ENCODE peak calls at places on chromosomes 6 and 20, in eight cellular contexts. T, R, L, S, E, K, W and M are unnamed samples.

GRCh38 chr20:59320850-59321631 is 20.6 kb downstream of the EDN3 start:
- DNase-seq in K (no peak), W (no peak), T (no peak), L (no peak), R (no peak), S (no peak), E (no peak), M (no peak)

GRCh38 chr6:145814035-145814500 is 527 bp downstream of the FBXO30 start:
- DNase-seq in E (no peak), R (peak; percentile 71), T (no peak), S (no peak), K (peak; percentile 64), L (peak; percentile 36), W (no peak), M (peak; percentile 84)

GRCh38 chr6:11110921-11111768 is at the start of gene ERVFRD-1:
- DNase-seq in E (no peak), S (no peak), K (no peak), W (no peak), R (no peak), L (no peak), T (no peak), M (peak; percentile 63)

GRCh38 chr6:144820270-144820669 is 535.1 kb downstream of the UTRN start:
- DNase-seq in T (no peak), S (no peak), R (no peak), K (no peak), E (no peak), L (no peak), W (no peak), M (no peak)

GRCh38 chr20:51062065-51062464 is 39.2 kb upstream of the KCNG1 start:
- DNase-seq in L (no peak), W (no peak), R (no peak), E (no peak), K (no peak), T (no peak), S (no peak), M (no peak)

GRCh38 chr6:40164345-40164755 is 230.1 kb upstream of the MOCS1 start:
- DNase-seq in E (no peak), T (no peak), R (no peak), K (no peak), S (no peak), L (peak; percentile 69), W (no peak), M (no peak)

GRCh38 chr6:118718903-118719302 is 67.5 kb upstream of the CEP85L start:
- DNase-seq in L (no peak), W (no peak), S (no peak), R (no peak), E (no peak), K (no peak), T (no peak), M (no peak)

GRCh38 chr6:33118525-33119123 is 42.8 kb downstream of the HLA-DPB1 start:
- DNase-seq in W (peak; percentile 62), S (peak; percentile 66), E (no peak), T (no peak), R (no peak), L (no peak), K (peak; percentile 48), M (no peak)

GRCh38 chr20:16748058-16748457 is at the start of gene OTOR:
- DNase-seq in W (no peak), E (no peak), L (no peak), R (no peak), T (no peak), K (no peak), S (no peak), M (no peak)

GRCh38 chr20:16752901-16753300 is 4.7 kb downstream of the OTOR start:
- DNase-seq in R (no peak), K (no peak), L (no peak), T (no peak), S (no peak), E (no peak), W (no peak), M (no peak)

GRCh38 chr20:16747291-16747811 is 807 bp upstream of the OTOR start:
- DNase-seq in L (no peak), K (no peak), T (no peak), S (no peak), R (no peak), E (no peak), W (no peak), M (no peak)

GRCh38 chr20:16752082-16752481 is 3.9 kb downstream of the OTOR start:
- DNase-seq in S (no peak), W (no peak), R (no peak), E (no peak), T (no peak), K (no peak), L (no peak), M (no peak)

DNA sequence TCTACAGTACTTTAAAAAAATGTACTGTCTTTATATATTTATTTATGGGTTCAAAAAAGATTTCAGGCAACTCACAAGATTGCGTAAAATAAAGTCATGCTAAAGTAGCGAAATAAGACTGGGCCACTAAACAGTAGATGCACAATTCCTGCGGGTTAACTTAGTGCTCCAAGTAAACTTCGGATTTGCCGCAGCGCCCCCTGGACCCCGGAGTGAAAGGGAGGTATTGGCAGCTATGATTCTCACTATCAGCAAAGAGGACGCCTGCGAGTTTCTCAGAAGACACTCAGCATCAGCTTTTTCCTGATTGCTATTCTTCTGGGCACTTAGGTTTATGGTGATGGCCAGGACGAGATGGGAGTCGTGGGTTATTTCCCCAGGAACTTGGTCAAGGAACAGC is 1.4 kb downstream of the OTOR start:
- DNase-seq in S (no peak), R (no peak), T (no peak), W (no peak), K (no peak), L (peak; percentile 23), E (no peak), M (no peak)
- TF ChIP-seq CTCF in S (no peak), R (no peak), T (no peak), W (no peak), K (peak; percentile 16), L (peak; percentile 37), E (no peak), M (no peak)

GRCh38 chr6:107658920-107659879 is 164.9 kb downstream of the SCML4 start:
- DNase-seq in L (no peak), W (no peak), S (peak; percentile 76), T (no peak), K (peak; percentile 57), E (no peak), R (no peak), M (no peak)

GRCh38 chr6:107657373-107657754 is 166.7 kb downstream of the SCML4 start:
- DNase-seq in S (no peak), T (no peak), K (no peak), R (no peak), W (no peak), E (no peak), L (no peak), M (no peak)

GRCh38 chr6:107656381-107656780 is 166.5 kb downstream of the SOBP start:
- DNase-seq in W (no peak), L (no peak), R (no peak), E (no peak), K (no peak), T (no peak), S (peak; percentile 24), M (no peak)

GRCh38 chr6:107656883-107657282 is 167.0 kb downstream of the SOBP start:
- DNase-seq in R (no peak), E (no peak), T (no peak), S (no peak), L (no peak), W (no peak), K (no peak), M (no peak)

DNA sequence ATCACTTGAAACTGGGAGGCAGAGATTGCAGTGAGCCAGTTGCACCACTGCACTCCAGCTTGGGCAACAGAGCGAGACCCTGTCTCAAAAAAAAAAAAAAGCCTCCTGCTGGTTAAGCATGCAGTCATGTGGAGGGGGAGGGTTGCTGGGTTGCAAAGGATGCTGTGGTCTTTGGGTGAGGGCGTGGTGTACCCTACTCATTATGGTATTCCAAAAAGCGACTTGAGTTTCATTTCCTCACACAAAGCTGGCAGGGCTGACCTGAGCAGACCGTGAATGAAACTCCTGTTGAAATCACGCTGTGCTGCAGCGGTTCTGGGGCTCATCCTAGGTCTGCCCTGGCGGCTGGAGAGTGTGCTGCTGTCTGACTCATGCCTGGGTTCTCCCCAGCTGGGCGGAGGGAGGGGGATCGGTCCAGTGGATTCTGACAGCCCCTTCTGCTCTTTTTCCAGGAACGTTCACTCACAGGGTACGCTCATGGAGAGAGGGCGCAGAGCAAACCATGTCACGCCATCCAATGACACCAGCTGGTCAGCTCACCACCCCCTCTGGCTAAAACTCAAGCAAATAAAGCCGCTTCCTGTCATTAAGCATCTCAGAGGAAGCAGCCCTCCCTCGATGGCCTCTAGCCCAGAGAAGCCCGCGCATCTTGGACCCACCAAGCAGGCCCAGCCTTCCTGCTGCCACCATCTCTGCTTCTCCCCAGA is 166.2 kb downstream of the SCML4 start:
- DNase-seq in R (no peak), S (peak; percentile 93), E (peak; percentile 46), K (peak; percentile 85), L (peak; percentile 85), T (peak; percentile 62), W (peak; percentile 64), M (peak; percentile 92)
- TF ChIP-seq CTCF in R (peak; percentile 15), S (peak; percentile 34), E (no peak), K (peak; percentile 41), L (peak; percentile 48), T (no peak), W (no peak), M (peak; percentile 59)

GRCh38 chr6:131792091-131792496 is 15.7 kb upstream of the ENPP1 start:
- DNase-seq in W (no peak), K (peak; percentile 89), S (peak; percentile 16), T (no peak), E (no peak), R (no peak), L (no peak), M (no peak)

GRCh38 chr6:131789219-131789618 is 18.6 kb upstream of the ENPP1 start:
- DNase-seq in K (peak; percentile 34), R (no peak), E (no peak), S (no peak), L (no peak), T (no peak), W (no peak), M (no peak)

GRCh38 chr6:131784561-131784960 is 23.3 kb upstream of the ENPP1 start:
- DNase-seq in E (no peak), R (no peak), W (no peak), K (no peak), L (no peak), T (no peak), S (no peak), M (no peak)

GRCh38 chr6:131787079-131787478 is 20.7 kb upstream of the ENPP1 start:
- DNase-seq in W (no peak), E (no peak), K (peak; percentile 22), L (no peak), T (no peak), R (no peak), S (peak; percentile 6), M (no peak)

DNA sequence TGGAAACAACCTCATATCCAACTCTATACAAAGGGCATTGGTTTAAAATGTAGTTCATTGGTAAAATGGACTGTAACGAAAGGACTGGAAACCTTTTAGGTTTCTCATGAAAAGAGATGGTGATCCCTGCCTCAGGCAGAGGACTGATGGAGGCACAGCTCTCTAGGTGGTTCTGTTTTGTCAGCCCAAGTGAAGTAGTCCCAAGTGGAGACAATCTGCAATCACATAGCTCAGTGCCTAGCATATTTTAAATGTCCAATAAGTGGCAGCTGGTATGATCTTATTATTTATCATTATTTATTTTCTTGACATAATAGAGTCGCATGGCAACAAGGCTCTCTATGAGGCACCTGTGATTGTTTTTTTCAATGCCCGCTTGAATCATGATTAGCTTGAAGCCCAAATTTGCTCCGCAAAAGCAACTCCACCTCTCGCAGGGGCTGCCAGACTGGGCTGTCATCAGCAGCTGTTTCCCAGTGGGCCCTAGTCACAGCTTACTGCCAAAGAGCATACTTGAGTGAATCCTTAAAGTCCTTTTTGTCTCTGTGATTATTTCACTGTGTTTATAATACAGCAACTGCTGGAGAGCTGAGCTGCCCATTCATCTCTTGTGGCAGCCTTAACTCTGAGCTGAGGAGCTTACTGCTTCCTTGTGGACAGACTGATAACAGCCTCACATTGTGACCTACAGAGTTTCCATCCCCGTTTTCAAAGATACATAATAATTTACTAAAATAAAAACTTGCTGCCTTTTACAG is 19.7 kb upstream of the ENPP1 start:
- DNase-seq in S (peak; percentile 52), L (no peak), T (no peak), W (no peak), E (no peak), R (no peak), K (peak; percentile 34), M (no peak)
- TF ChIP-seq CTCF in S (peak; percentile 36), L (no peak), T (no peak), W (no peak), E (no peak), R (no peak), K (peak; percentile 35), M (peak; percentile 12)

GRCh38 chr6:76852776-76853175 is 610.5 kb downstream of the HTR1B start:
- DNase-seq in E (no peak), W (no peak), S (no peak), L (no peak), R (no peak), T (no peak), K (peak; percentile 64), M (no peak)

GRCh38 chr6:76861403-76861802 is 601.9 kb downstream of the HTR1B start:
- DNase-seq in W (no peak), L (peak; percentile 29), K (no peak), E (no peak), R (no peak), T (no peak), S (no peak), M (no peak)

GRCh38 chr6:76856065-76856464 is 607.2 kb downstream of the HTR1B start:
- DNase-seq in K (no peak), T (no peak), R (no peak), E (no peak), L (no peak), W (no peak), S (no peak), M (no peak)
- TF ChIP-seq CTCF in K (no peak), T (no peak), R (no peak), E (no peak), L (no peak), W (no peak), S (no peak), M (no peak)